ENCODE peak calls at places on chromosomes 13 and 19, in nine cellular contexts. E is nephron progenitor cell; M is A673; A is activated CD8-positive, alpha-beta T cell treated with anti-CD3 and anti-CD28 coated beads for 36 hours; N is choroid plexus epithelial cell; D is fibroblast of pulmonary artery; X is fibroblast of lung; R is HCT116; I is fibroblast of the aortic adventitia. Q is an unnamed sample.

GRCh38 chr19:16445238-16446107 is 26.3 kb downstream of the EPS15L1 start:
- DNase-seq in E (no peak), M (no peak), A (peak), N (peak), D (no peak), X (peak), R (no peak), I (no peak), Q (peak)

GRCh38 chr13:36907801-36908200 is 12.2 kb downstream of the SMAD9 start:
- DNase-seq in E (no peak), M (no peak), A (no peak), N (no peak), D (no peak), X (no peak), R (no peak), I (no peak), Q (no peak)

GRCh38 chr19:3832001-3832400 is 36.8 kb downstream of the ZFR2 start:
- DNase-seq in E (no peak), M (no peak), A (no peak), N (no peak), D (no peak), X (no peak), R (no peak), I (no peak), Q (no peak)

GRCh38 chr19:48354332-48354992 is 9.3 kb downstream of the TMEM143 start:
- DNase-seq in E (no peak), M (no peak), A (no peak), N (peak), D (no peak), X (peak), R (peak), I (no peak), Q (no peak)

GRCh38 chr13:50396001-50396400 is 380.8 kb downstream of the KCNRG start:
- DNase-seq in E (no peak), M (no peak), A (no peak), N (no peak), D (no peak), X (peak), R (no peak), I (no peak), Q (no peak)

GRCh38 chr19:2061936-2062729 is 11.1 kb upstream of the MKNK2 start:
- DNase-seq in E (no peak), M (no peak), A (no peak), N (no peak), D (no peak), X (no peak), R (no peak), I (peak), Q (no peak)

GRCh38 chr13:97068146-97068545 is 73.9 kb upstream of the OXGR1 start:
- DNase-seq in E (no peak), M (no peak), A (no peak), N (peak), D (no peak), X (no peak), R (no peak), I (no peak), Q (no peak)

GRCh38 chr13:101309014-101309619 is 107.2 kb downstream of the NALCN start:
- DNase-seq in E (no peak), M (no peak), A (no peak), N (peak), D (peak), X (peak), R (no peak), I (peak), Q (no peak)

GRCh38 chr13:32001392-32001768 is 30.2 kb upstream of the FRY start:
- DNase-seq in E (no peak), M (peak), A (peak), N (peak), D (peak), X (peak), R (peak), I (peak), Q (peak)

GRCh38 chr19:17847538-17848366 is at the start of gene JAK3:
- DNase-seq in E (peak), M (peak), A (peak), N (peak), D (peak), X (peak), R (no peak), I (peak), Q (peak)

GRCh38 chr13:111916201-111916600 is 150.7 kb upstream of the SOX1 start:
- DNase-seq in E (no peak), M (no peak), A (no peak), N (no peak), D (no peak), X (no peak), R (no peak), I (no peak), Q (no peak)

GRCh38 chr13:75360170-75360569 is 121.8 kb downstream of the TBC1D4 start:
- DNase-seq in E (no peak), M (no peak), A (no peak), N (no peak), D (no peak), X (no peak), R (no peak), I (no peak), Q (no peak)

GRCh38 chr19:794989-795658 is 2.1 kb upstream of the PTBP1 start:
- DNase-seq in E (no peak), M (no peak), A (no peak), N (no peak), D (no peak), X (no peak), R (no peak), I (peak), Q (no peak)

GRCh38 chr19:34259367-34259865 is 5.1 kb downstream of the GARRE1 start:
- DNase-seq in E (no peak), M (no peak), A (no peak), N (peak), D (peak), X (peak), R (no peak), I (peak), Q (no peak)

GRCh38 chr13:34003712-34004111 is 185.8 kb downstream of the RFC3 start:
- DNase-seq in E (no peak), M (no peak), A (no peak), N (no peak), D (no peak), X (no peak), R (no peak), I (no peak), Q (no peak)

GRCh38 chr19:18392417-18392816 is 5.0 kb downstream of the LRRC25 start:
- DNase-seq in E (no peak), M (no peak), A (no peak), N (no peak), D (peak), X (peak), R (no peak), I (no peak), Q (peak)

GRCh38 chr19:42108527-42109389 is 23.5 kb downstream of the POU2F2 start:
- DNase-seq in E (peak), M (peak), A (peak), N (peak), D (peak), X (peak), R (peak), I (peak), Q (peak)

GRCh38 chr19:16627194-16627927 is 643 bp downstream of the MED26 start:
- DNase-seq in E (peak), M (peak), A (peak), N (peak), D (no peak), X (no peak), R (no peak), I (no peak), Q (no peak)

GRCh38 chr13:95560387-95560786 is 7.9 kb downstream of the CLDN10 start:
- DNase-seq in E (no peak), M (no peak), A (no peak), N (no peak), D (no peak), X (no peak), R (no peak), I (no peak), Q (no peak)

GRCh38 chr13:95553614-95554385 is 1.3 kb downstream of the CLDN10 start:
- DNase-seq in E (peak), M (no peak), A (peak), N (no peak), D (no peak), X (no peak), R (no peak), I (no peak), Q (peak)

GRCh38 chr13:95553271-95553588 is 710 bp downstream of the CLDN10 start:
- DNase-seq in E (no peak), M (no peak), A (no peak), N (no peak), D (no peak), X (no peak), R (no peak), I (no peak), Q (no peak)

GRCh38 chr13:95559100-95559499 is 6.6 kb downstream of the CLDN10 start:
- DNase-seq in E (no peak), M (no peak), A (no peak), N (no peak), D (no peak), X (no peak), R (no peak), I (no peak), Q (no peak)

DNA sequence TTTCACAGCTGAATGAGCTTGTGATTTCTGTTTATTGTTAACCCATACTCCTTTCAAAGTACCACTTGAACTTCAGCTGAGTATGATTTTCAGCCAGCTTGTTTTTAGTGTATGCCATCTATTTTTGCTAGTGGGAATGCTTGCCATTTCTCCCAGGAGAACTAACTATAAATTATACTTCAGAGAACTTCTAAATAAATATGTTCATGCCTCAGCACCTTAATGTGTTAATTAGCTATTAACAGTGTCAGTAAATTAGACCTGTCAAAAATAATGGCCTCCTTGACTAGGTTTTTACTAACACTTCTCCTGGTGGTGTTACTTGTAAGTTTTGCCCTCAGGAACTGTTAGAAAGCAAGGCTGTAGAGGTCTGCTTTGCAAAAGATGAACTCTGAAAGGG is 4.5 kb downstream of the CLDN10 start:
- DNase-seq in E (no peak), M (no peak), A (no peak), N (no peak), D (no peak), X (no peak), R (no peak), I (no peak), Q (no peak)
- TF ChIP-seq CTCF in E (no peak), M (no peak), A (no peak), N (no peak), D (no peak), X (no peak), R (no peak), I (no peak), Q (no peak)

DNA sequence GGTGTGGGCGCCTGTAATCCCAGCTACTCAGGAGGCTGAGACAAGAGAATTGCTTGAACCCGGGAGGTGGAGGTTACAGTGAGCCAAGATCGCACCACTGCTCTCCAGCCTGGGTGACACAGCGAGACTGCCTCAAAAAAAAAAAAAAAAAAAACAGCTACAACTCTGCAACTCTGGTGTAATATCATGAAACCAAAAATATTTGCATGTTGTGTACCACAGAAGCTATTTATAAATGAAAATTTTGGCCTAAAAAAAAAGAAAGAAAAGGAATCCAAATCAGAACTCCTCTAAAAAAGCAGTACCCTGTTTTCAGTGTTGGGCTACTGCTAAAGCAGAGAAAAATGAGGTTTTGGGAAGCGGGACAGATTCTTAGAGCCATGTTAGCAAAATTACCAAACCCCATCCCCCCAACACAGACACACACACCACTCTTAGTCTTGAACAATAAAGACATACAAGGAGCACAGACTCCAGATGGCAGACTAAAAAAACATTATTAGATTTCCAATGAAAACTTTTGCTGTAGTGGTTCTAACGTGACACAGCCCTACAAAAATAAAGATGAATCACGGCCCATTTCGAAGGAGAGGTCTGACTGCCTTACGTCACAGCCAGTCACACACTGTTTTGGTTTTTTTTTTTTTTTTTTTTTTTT is 51.5 kb downstream of the INSR start:
- DNase-seq in E (no peak), M (no peak), A (no peak), N (peak), D (peak), X (peak), R (no peak), I (peak), Q (peak)
- TF ChIP-seq CTCF in E (no peak), M (no peak), A (no peak), N (no peak), D (no peak), X (no peak), R (no peak), I (no peak), Q (no peak)

DNA sequence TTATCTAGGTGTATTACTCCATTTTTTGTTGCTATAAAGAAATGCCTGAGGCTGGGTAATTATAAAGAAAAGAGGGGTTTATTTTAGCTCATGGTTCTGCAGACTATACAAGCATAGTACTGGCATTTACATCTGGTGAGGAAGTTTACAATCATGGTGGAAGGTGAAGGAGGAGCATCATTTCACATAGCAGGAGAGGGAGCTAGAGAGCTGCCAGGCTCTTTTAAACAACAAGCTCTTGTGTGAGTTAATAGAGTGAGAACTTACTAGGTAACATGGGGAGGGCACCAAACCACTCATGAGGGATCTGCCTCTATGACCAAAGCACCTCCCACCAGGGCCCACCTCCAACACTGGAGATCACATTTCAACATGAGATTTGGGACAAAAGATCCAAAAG is 221.7 kb upstream of the GPC6 start:
- DNase-seq in E (no peak), M (peak), A (no peak), N (peak), D (peak), X (peak), R (no peak), I (peak), Q (no peak)
- TF ChIP-seq CTCF in E (no peak), M (peak), A (no peak), N (peak), D (peak), X (no peak), R (no peak), I (peak), Q (no peak)

DNA sequence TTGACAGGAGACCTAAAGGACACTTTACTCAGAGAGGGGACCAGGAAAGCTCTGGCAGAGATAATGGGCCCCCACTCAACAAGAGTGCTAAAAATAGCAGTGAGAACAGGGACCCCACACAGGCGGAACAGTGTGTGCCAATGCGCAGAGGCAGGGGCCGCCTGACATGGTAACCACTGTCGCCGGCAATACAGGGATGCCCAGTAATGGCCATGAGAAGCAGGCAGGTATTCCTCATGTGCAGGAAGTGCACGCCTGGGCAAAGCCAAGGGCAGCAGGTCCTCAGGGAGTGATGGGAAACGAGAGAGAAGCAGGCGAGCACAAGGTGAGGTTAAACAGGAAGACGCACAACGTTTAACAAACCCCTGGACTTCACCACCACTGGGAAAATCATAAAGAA is 757.1 kb downstream of the LIG4 start:
- DNase-seq in E (no peak), M (no peak), A (no peak), N (no peak), D (no peak), X (no peak), R (no peak), I (no peak), Q (no peak)
- TF ChIP-seq CTCF in E (no peak), M (no peak), A (no peak), N (no peak), D (no peak), X (no peak), R (no peak), I (no peak), Q (no peak)

GRCh38 chr19:5045956-5046338 is 77.0 kb downstream of the KDM4B start:
- DNase-seq in E (no peak), M (no peak), A (no peak), N (no peak), D (no peak), X (no peak), R (no peak), I (no peak), Q (no peak)
- TF ChIP-seq CTCF in E (no peak), M (no peak), A (no peak), N (no peak), D (no peak), X (no peak), R (no peak), I (no peak), Q (no peak)

GRCh38 chr19:58229255-58229639 is 533 bp downstream of the ZNF544 start:
- DNase-seq in E (peak), M (peak), A (peak), N (peak), D (peak), X (peak), R (no peak), I (peak), Q (no peak)
- TF ChIP-seq CTCF in E (no peak), M (peak), A (peak), N (peak), D (peak), X (peak), R (peak), I (peak), Q (peak)

GRCh38 chr13:113122571-113123225 is at the start of gene F10:
- DNase-seq in E (peak), M (no peak), A (no peak), N (peak), D (peak), X (peak), R (peak), I (peak), Q (no peak)
- TF ChIP-seq CTCF in E (no peak), M (no peak), A (no peak), N (no peak), D (no peak), X (no peak), R (no peak), I (peak), Q (no peak)

DNA sequence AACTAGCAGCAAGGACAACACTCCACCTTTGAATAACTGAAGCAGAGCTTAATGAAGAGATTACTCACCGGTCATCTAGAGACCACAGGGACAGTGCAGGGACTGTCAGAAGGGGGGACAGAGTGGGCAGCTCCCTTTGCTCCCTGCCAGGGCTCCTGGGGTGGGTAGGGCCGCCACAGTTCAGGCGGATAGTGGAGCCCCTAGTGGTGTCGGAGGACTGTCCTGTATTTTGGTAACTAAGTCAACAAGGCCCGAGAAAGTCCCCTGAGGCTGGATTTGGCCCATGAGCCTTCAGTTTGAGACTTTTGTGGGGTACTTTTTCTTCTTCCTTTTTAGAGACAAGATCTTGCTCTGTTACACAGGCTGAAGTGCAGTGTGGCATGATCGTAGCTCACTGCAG is 44.6 kb downstream of the GJA3 start:
- DNase-seq in E (no peak), M (no peak), A (no peak), N (no peak), D (no peak), X (no peak), R (no peak), I (no peak), Q (no peak)
- TF ChIP-seq CTCF in E (no peak), M (no peak), A (no peak), N (no peak), D (no peak), X (no peak), R (no peak), I (no peak), Q (no peak)